ENCODE peak calls at places on chromosomes 2 and 18, in seven cellular contexts. V, K, W, O, Z, R and B are unnamed samples.

GRCh38 chr2:84991404-84992151 is 20.6 kb downstream of the KCMF1 start:
- DNase-seq in V (no peak), K (no peak), W (no peak), O (no peak), Z (no peak), R (no peak), B (peak; percentile 97)

GRCh38 chr2:152372438-152372984 is 37.5 kb downstream of the FMNL2 start:
- DNase-seq in V (no peak), K (no peak), W (no peak), O (no peak), Z (no peak), R (no peak), B (no peak)

GRCh38 chr2:162968306-162968705 is 129.7 kb upstream of the KCNH7 start:
- DNase-seq in V (no peak), K (no peak), W (no peak), O (no peak), Z (no peak), R (no peak), B (no peak)

GRCh38 chr2:66569321-66569851 is 134.5 kb downstream of the MEIS1 start:
- DNase-seq in V (peak; percentile 35), K (no peak), W (no peak), O (no peak), Z (no peak), R (no peak), B (peak; percentile 85)

GRCh38 chr2:229462144-229462543 is 191.1 kb upstream of the PID1 start:
- DNase-seq in V (no peak), K (no peak), W (no peak), O (no peak), Z (no peak), R (no peak), B (no peak)

GRCh38 chr2:169160926-169161481 is 91.6 kb downstream of the DHRS9 start:
- DNase-seq in V (no peak), K (no peak), W (no peak), O (no peak), Z (no peak), R (no peak), B (no peak)

GRCh38 chr2:71700880-71701397 is 247.6 kb downstream of the DYSF start:
- DNase-seq in V (no peak), K (no peak), W (no peak), O (no peak), Z (no peak), R (peak; percentile 61), B (no peak)

GRCh38 chr18:12014521-12014920 is 33.2 kb downstream of the IMPA2 start:
- DNase-seq in V (no peak), K (no peak), W (no peak), O (no peak), Z (no peak), R (no peak), B (no peak)

GRCh38 chr2:208315081-208315788 is 49.2 kb downstream of the PIKFYVE start:
- DNase-seq in V (no peak), K (no peak), W (no peak), O (peak; percentile 73), Z (no peak), R (no peak), B (peak; percentile 42)

GRCh38 chr2:190359896-190360376 is 16.5 kb downstream of the INPP1 start:
- DNase-seq in V (no peak), K (no peak), W (peak; percentile 48), O (no peak), Z (no peak), R (peak; percentile 51), B (peak; percentile 76)

GRCh38 chr18:50268022-50268747 is 1.9 kb upstream of the CFAP53 start:
- DNase-seq in V (no peak), K (peak; percentile 89), W (peak; percentile 51), O (peak; percentile 62), Z (peak; percentile 75), R (no peak), B (peak; percentile 7)
- TF ChIP-seq RFX5 in V (no peak), K (no peak), W (no peak), O (no peak), Z (no peak), R (no peak), B (no peak)

GRCh38 chr2:144780983-144781382 is 261.1 kb upstream of the ZEB2 start:
- DNase-seq in V (no peak), K (no peak), W (no peak), O (no peak), Z (no peak), R (no peak), B (no peak)
- TF ChIP-seq CTCF in V (no peak), K (no peak), W (no peak), O (no peak), Z (no peak), R (no peak), B (no peak)

GRCh38 chr2:104849618-104850097 is 4.3 kb upstream of the POU3F3 start:
- DNase-seq in V (peak; percentile 43), K (no peak), W (peak; percentile 63), O (no peak), Z (no peak), R (peak; percentile 47), B (peak; percentile 45)
- TF ChIP-seq RFX5 in V (no peak), K (no peak), W (no peak), O (no peak), Z (no peak), R (no peak), B (no peak)

DNA sequence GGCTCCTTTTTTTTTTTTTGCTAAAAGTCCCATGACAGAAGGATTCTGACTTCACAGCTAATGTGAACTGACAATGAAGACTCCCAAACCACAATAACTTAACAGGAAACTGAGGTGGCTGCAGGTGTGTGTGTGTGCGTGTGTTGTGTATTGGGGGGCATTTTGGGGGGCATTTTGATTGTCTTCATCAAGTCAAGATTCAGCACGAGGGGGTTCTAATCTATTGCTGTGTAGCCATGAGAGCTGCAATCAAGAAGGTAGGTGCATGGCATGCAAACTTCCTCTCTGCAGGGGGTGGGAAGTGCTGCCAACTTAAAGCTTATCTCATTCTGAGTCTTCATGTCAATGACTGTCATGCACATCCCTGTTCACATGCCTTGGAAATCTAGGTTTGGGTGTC is 25.2 kb downstream of the SPRED2 start:
- DNase-seq in V (no peak), K (no peak), W (no peak), O (no peak), Z (no peak), R (no peak), B (no peak)
- TF ChIP-seq CTCF in V (no peak), K (no peak), W (no peak), O (no peak), Z (no peak), R (no peak), B (no peak)

DNA sequence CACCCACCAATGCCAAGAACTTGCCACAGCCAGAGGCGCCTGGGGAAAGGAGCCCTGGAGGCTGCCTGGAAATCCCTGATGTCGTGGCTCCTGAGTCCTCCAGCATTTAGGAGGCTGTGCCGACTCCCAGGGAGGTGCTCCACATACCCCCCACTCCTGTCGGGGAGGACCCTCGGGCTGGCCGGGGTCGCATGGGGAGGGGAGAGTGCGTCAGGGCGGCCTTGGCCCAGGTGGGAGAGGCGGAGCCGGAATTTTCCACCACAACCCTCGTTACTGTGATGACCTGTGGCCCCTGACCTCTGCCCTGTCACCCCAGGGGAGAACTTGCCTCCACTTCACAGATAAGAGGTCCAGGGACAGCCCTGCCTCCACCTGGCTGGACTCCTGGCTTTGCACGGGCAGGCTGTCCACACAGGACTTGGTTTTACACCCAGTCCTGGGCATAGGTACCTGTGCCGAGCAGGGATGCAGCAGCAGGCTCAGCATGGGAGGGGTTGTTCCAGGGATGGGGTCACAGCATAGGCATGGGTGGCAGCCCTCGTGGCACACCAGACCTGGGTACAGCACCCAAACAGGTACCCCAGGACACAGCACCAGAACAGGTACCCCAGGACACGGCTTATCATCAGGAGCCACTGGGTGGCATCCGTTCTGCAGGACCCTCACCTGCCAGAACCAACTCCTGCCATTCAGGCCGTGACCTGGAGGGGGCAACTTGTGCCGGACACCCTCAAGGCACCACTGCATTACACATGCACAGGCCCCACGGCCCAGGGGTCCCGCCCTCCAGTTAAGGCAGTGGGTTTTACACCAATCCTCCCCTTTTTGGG is 12.3 kb upstream of the AGXT start:
- DNase-seq in V (no peak), K (peak; percentile 25), W (no peak), O (no peak), Z (peak; percentile 27), R (peak; percentile 87), B (no peak)
- TF ChIP-seq RFX5 in V (no peak), K (no peak), W (no peak), O (no peak), Z (no peak), R (peak; percentile 19), B (no peak)

DNA sequence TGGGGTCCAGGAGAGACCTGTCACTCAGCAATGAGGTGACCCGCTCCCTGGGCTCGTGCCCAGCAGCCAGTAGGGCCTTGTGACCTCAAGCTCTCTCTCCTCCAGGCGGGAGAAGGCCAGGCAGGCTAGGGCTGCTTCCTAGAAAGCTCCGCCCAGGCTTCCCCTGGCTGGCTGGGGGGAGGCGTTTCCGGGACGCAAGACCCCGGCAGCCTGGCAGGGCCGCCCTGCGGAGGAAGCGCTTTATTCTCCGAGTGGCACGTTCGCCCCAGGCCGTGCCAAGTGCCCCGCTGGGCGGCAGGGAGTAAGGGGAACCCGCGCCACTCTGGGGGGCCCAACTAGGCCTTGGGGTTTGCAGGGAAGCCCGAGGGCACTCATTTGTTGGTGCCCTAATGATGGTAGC is 21.2 kb upstream of the EPAS1 start:
- DNase-seq in V (no peak), K (no peak), W (no peak), O (no peak), Z (no peak), R (no peak), B (no peak)
- TF ChIP-seq CTCF in V (no peak), K (no peak), W (no peak), O (no peak), Z (no peak), R (no peak), B (no peak)

GRCh38 chr18:58590231-58590630 is 38.7 kb downstream of the ALPK2 start:
- DNase-seq in V (no peak), K (no peak), W (no peak), O (no peak), Z (no peak), R (peak; percentile 77), B (peak; percentile 88)
- TF ChIP-seq RFX5 in V (no peak), K (no peak), W (no peak), O (no peak), Z (no peak), R (no peak), B (no peak)

GRCh38 chr18:32576296-32576916 is 105.7 kb upstream of the GAREM1 start:
- DNase-seq in V (no peak), K (no peak), W (peak; percentile 43), O (no peak), Z (no peak), R (peak; percentile 29), B (peak; percentile 5)
- TF ChIP-seq CTCF in V (no peak), K (peak; percentile 14), W (peak; percentile 50), O (no peak), Z (peak; percentile 57), R (peak; percentile 45), B (peak; percentile 21)

GRCh38 chr2:20781656-20782265 is 41.1 kb downstream of the LDAH start:
- DNase-seq in V (peak; percentile 30), K (peak; percentile 21), W (peak; percentile 50), O (no peak), Z (no peak), R (peak; percentile 51), B (peak; percentile 7)
- TF ChIP-seq RFX5 in V (no peak), K (no peak), W (no peak), O (no peak), Z (no peak), R (no peak), B (no peak)